ENCODE peak calls at places on chromosomes 11 and 22, in eight cellular contexts. P is hippocampal formation; Q is NCI-H1092 treated with DMSO at 0.1 percent for 48 hours; T is activated CD4-positive, alpha-beta T cell treated with anti-CD3 and anti-CD28 coated beads for 36 hours; G is NCI-H1048; B is T-cell; A is activated effector memory CD4-positive, alpha-beta T cell treated with Interleukin-2 at 50 U/mL for 16 hours; V is stimulated activated naive CD4-positive, alpha-beta T cell. Y is an unnamed sample.

GRCh38 chr11:22957890-22958289 is 97.6 kb upstream of the CCDC179 start:
- DNase-seq in G (no peak), Q (no peak), T (no peak), V (no peak), A (no peak), B (no peak), P (no peak), Y (no peak)

GRCh38 chr11:111450480-111451320 is 61.5 kb downstream of the BTG4 start:
- DNase-seq in T (no peak), B (no peak), G (no peak), V (no peak), P (no peak), Q (no peak), A (no peak), Y (no peak)

GRCh38 chr11:121494355-121495099 is 41.8 kb upstream of the SORL1-AS1 start:
- DNase-seq in G (no peak), A (no peak), B (peak; percentile 23), P (no peak), Q (no peak), T (peak; percentile 68), V (no peak), Y (no peak)

GRCh38 chr11:78281511-78281910 is 92.8 kb downstream of the USP35 start:
- DNase-seq in G (no peak), V (no peak), B (no peak), T (no peak), A (no peak), Q (no peak), P (no peak), Y (no peak)

GRCh38 chr11:16392646-16393045 is 36.3 kb upstream of the SOX6 start:
- DNase-seq in P (no peak), Q (no peak), V (no peak), T (no peak), G (no peak), B (no peak), A (no peak), Y (no peak)

GRCh38 chr11:83610996-83611395 is 324.8 kb upstream of the CCDC90B start:
- DNase-seq in P (peak; percentile 54), B (no peak), A (no peak), G (no peak), Q (no peak), V (no peak), T (no peak), Y (no peak)

GRCh38 chr11:46701078-46701654 is 335 bp downstream of the ZNF408 start:
- DNase-seq in V (no peak), T (peak; percentile 20), G (no peak), P (no peak), A (no peak), Q (no peak), B (peak; percentile 5), Y (no peak)

GRCh38 chr11:130042093-130042591 is 27.6 kb upstream of the APLP2 start:
- DNase-seq in G (no peak), A (no peak), Q (no peak), V (no peak), P (no peak), B (no peak), T (no peak), Y (peak; percentile 76)

GRCh38 chr11:8484251-8484650 is 109.8 kb downstream of the STK33 start:
- DNase-seq in B (no peak), G (no peak), A (no peak), P (no peak), Q (no peak), T (no peak), V (no peak), Y (no peak)

GRCh38 chr11:67266424-67267187 is at the start of gene GRK2:
- DNase-seq in A (peak; percentile 33), Q (peak; percentile 54), B (peak; percentile 48), T (peak; percentile 73), P (no peak), G (peak; percentile 28), V (no peak), Y (peak; percentile 70)

GRCh38 chr11:78168539-78169477 is 19.6 kb downstream of the KCTD21 start:
- DNase-seq in T (no peak), P (no peak), G (no peak), Q (no peak), A (no peak), V (no peak), B (no peak), Y (peak; percentile 32)

GRCh38 chr11:72228844-72229231 is 4.3 kb downstream of the INPPL1 start:
- DNase-seq in G (no peak), B (no peak), V (no peak), Q (no peak), P (no peak), T (no peak), A (no peak), Y (no peak)

GRCh38 chr11:126405906-126406305 is 50.4 kb downstream of the ST3GAL4 start:
- DNase-seq in V (no peak), B (no peak), G (no peak), P (no peak), A (no peak), Q (no peak), T (no peak), Y (no peak)

GRCh38 chr11:70423523-70424505 is 25.5 kb downstream of the CTTN start:
- DNase-seq in Q (no peak), G (no peak), A (no peak), P (no peak), B (no peak), T (peak; percentile 56), V (no peak), Y (peak; percentile 88)

GRCh38 chr11:131281316-131281715 is 89.1 kb upstream of the NTM start:
- DNase-seq in G (no peak), A (no peak), V (no peak), B (no peak), T (no peak), P (no peak), Q (no peak), Y (no peak)

GRCh38 chr11:299951-300735 is 817 bp upstream of the IFITM5 start:
- DNase-seq in A (no peak), P (no peak), B (no peak), V (no peak), Q (no peak), T (no peak), G (no peak), Y (no peak)

GRCh38 chr11:10744206-10744605 is 6.8 kb upstream of the CTR9 start:
- DNase-seq in P (no peak), V (no peak), Q (no peak), T (no peak), G (no peak), A (no peak), B (no peak), Y (no peak)

GRCh38 chr11:103548838-103549237 is 439.6 kb downstream of the DYNC2H1 start:
- DNase-seq in V (no peak), B (no peak), A (no peak), P (no peak), Q (no peak), T (no peak), G (no peak), Y (no peak)

GRCh38 chr11:121754603-121755002 is 301.8 kb upstream of the SORL1-AS1 start:
- DNase-seq in T (no peak), Q (no peak), P (no peak), A (no peak), B (no peak), V (no peak), G (no peak), Y (no peak)

GRCh38 chr11:82775736-82776346 is 42.2 kb upstream of the FAM181B start:
- DNase-seq in T (peak; percentile 56), A (no peak), Q (no peak), G (no peak), P (no peak), B (no peak), V (no peak), Y (peak; percentile 60)

GRCh38 chr22:31082606-31083376 is 1.7 kb downstream of the SMTN start:
- DNase-seq in Q (no peak), P (no peak), G (no peak), V (peak; percentile 19), T (peak; percentile 85), B (peak; percentile 45), A (peak; percentile 11), Y (peak; percentile 51)

GRCh38 chr11:65293909-65294381 is 20.7 kb upstream of the CDC42EP2 start:
- DNase-seq in G (no peak), T (no peak), V (no peak), A (no peak), B (no peak), Q (no peak), P (peak; percentile 57), Y (no peak)